ENCODE peak calls at places on chromosomes 1 and 21, in nine cellular contexts. Z is NCI-H1417; C is activated naive CD8-positive, alpha-beta T cell treated with anti-CD3 and anti-CD28 coated beads for 36 hours; S is neural crest cell; E is mammary epithelial cell; A is AG20443; J is mucosa of gallbladder; X is fibroblast of the aortic adventitia; K is stimulated activated CD4-positive, alpha-beta T cell treated with anti-CD3 and anti-CD28 coated beads, Interleukin-15, amount 100 ng/mL, for 1 hour. Q is an unnamed sample.

GRCh38 chr1:164651378-164651951 is 92.5 kb downstream of the PBX1 start:
- DNase-seq in S (no peak), Z (no peak), X (no peak), J (peak), E (no peak), K (no peak), A (no peak), C (peak), Q (peak)

GRCh38 chr1:115356356-115356755 is 18.3 kb upstream of the NGF start:
- DNase-seq in K (no peak), A (no peak), C (no peak), S (no peak), X (no peak), Z (no peak), J (no peak), E (peak), Q (no peak)

GRCh38 chr21:22355949-22356348 is 1357.7 kb downstream of the NCAM2 start:
- DNase-seq in S (no peak), A (no peak), Z (no peak), J (no peak), E (no peak), C (no peak), X (no peak), K (no peak), Q (no peak)

GRCh38 chr1:184569106-184569505 is 182.3 kb downstream of the C1orf21 start:
- DNase-seq in K (no peak), S (no peak), C (no peak), E (no peak), A (no peak), X (no peak), Z (no peak), J (no peak), Q (no peak)

GRCh38 chr1:228354390-228355320 is 52.0 kb downstream of the TRIM11 start:
- DNase-seq in E (peak), K (no peak), Z (no peak), X (no peak), S (no peak), A (no peak), C (no peak), J (no peak), Q (no peak)

GRCh38 chr1:103125219-103125618 is 16.9 kb upstream of the COL11A1 start:
- DNase-seq in E (no peak), J (no peak), S (no peak), A (no peak), C (no peak), X (no peak), Z (no peak), K (no peak), Q (no peak)

GRCh38 chr1:76012341-76013208 is 62.0 kb upstream of the ST6GALNAC3 start:
- DNase-seq in C (no peak), S (no peak), J (no peak), X (no peak), Z (no peak), E (no peak), K (no peak), A (no peak), Q (no peak)

GRCh38 chr1:224623743-224624333 is 7.7 kb downstream of the CNIH3 start:
- DNase-seq in C (peak), S (no peak), X (peak), Z (no peak), E (peak), J (peak), K (no peak), A (peak), Q (no peak)

GRCh38 chr1:44698138-44698537 is 23.6 kb downstream of the ARMH1 start:
- DNase-seq in K (no peak), C (no peak), J (no peak), E (no peak), A (no peak), Z (no peak), S (no peak), X (no peak), Q (no peak)

GRCh38 chr1:196114193-196114592 is 494.0 kb downstream of the KCNT2 start:
- DNase-seq in A (peak), J (no peak), C (no peak), E (peak), Z (no peak), K (no peak), X (peak), S (no peak), Q (no peak)

GRCh38 chr1:2417833-2418225 is 5.5 kb upstream of the PEX10 start:
- DNase-seq in X (no peak), Z (no peak), J (no peak), A (no peak), C (no peak), K (no peak), E (no peak), S (no peak), Q (no peak)

GRCh38 chr1:36482724-36483388 is at the start of gene CSF3R:
- DNase-seq in X (no peak), C (no peak), A (no peak), Z (no peak), E (no peak), S (no peak), K (no peak), J (no peak), Q (no peak)

GRCh38 chr1:218475699-218476098 is 130.6 kb downstream of the TGFB2 start:
- DNase-seq in C (no peak), E (no peak), K (no peak), Z (no peak), J (no peak), S (no peak), X (no peak), A (no peak), Q (no peak)

GRCh38 chr1:64536836-64537490 is 67.0 kb downstream of the CACHD1 start:
- DNase-seq in Z (peak), C (no peak), X (no peak), A (no peak), K (no peak), E (no peak), S (no peak), J (no peak), Q (no peak)

GRCh38 chr1:22535399-22535798 is 27.9 kb upstream of the EPHA8 start:
- DNase-seq in K (no peak), Z (no peak), J (no peak), C (no peak), E (no peak), S (no peak), X (no peak), A (no peak), Q (no peak)